ENCODE peak calls at places on chromosome 7, in five cellular contexts. D is stimulated activated CD8-positive, alpha-beta memory T cell treated with anti-CD3 and anti-CD28 coated beads, Interleukin-4, amount 100 ng/mL, for 48 hours; K is NCI-H2029 treated with DMSO at 0.1 percent for 48 hours; W is immature natural killer cell; S is HuH-7.5. N is an unnamed sample.

GRCh38 chr7:95338832-95339231 is 14.5 kb upstream of the PON1 start:
- DNase-seq in W (no peak), K (no peak), D (no peak), S (no peak), N (no peak)

GRCh38 chr7:149558149-149558861 is 60.7 kb upstream of the ZNF746 start:
- DNase-seq in S (no peak), W (no peak), D (no peak), K (no peak), N (peak; percentile 79)

GRCh38 chr7:149692557-149692982 is 80.8 kb downstream of the ZNF467 start:
- DNase-seq in D (no peak), W (no peak), K (no peak), S (no peak), N (no peak)

GRCh38 chr7:69109131-69109740 is 489.0 kb upstream of the AUTS2 start:
- DNase-seq in S (no peak), D (no peak), K (no peak), W (no peak), N (no peak)

GRCh38 chr7:148699024-148699771 is 495 bp downstream of the CUL1 start:
- DNase-seq in S (peak; percentile 19), W (peak; percentile 49), D (peak; percentile 70), K (no peak), N (peak; percentile 64)

GRCh38 chr7:69871886-69872592 is 273.8 kb downstream of the AUTS2 start:
- DNase-seq in K (no peak), D (no peak), W (no peak), S (no peak), N (no peak)

GRCh38 chr7:156947120-156947843 is 2.2 kb upstream of the NOM1 start:
- DNase-seq in W (no peak), D (no peak), S (no peak), K (no peak), N (no peak)

GRCh38 chr7:23105644-23106490 is at the start of gene KLHL7:
- DNase-seq in K (peak; percentile 35), W (peak; percentile 93), D (peak; percentile 98), S (peak; percentile 72), N (peak; percentile 93)

GRCh38 chr7:7808156-7808555 is 89.7 kb upstream of the RPA3 start:
- DNase-seq in K (no peak), D (no peak), W (no peak), S (no peak), N (peak; percentile 21)

GRCh38 chr7:55078465-55079372 is 59.9 kb downstream of the EGFR start:
- DNase-seq in W (no peak), D (no peak), S (peak; percentile 89), K (no peak), N (no peak)

GRCh38 chr7:27160546-27161213 is 4.2 kb upstream of the HOXA7 start:
- DNase-seq in S (peak; percentile 96), W (peak; percentile 82), K (peak; percentile 5), D (peak; percentile 92), N (peak; percentile 69)

GRCh38 chr7:135736586-135737305 is 8.8 kb upstream of the SLC13A4 start:
- DNase-seq in S (no peak), K (no peak), W (no peak), D (no peak), N (no peak)

GRCh38 chr7:12630615-12630884 is 56.9 kb upstream of the ARL4A start:
- DNase-seq in W (no peak), S (no peak), K (no peak), D (no peak), N (no peak)

GRCh38 chr7:100839361-100839760 is 12.0 kb upstream of the EPHB4 start:
- DNase-seq in W (no peak), K (no peak), D (no peak), S (no peak), N (no peak)

GRCh38 chr7:80060218-80060806 is 74.3 kb upstream of the GNAI1 start:
- DNase-seq in S (no peak), K (peak; percentile 44), D (no peak), W (no peak), N (peak; percentile 43)

GRCh38 chr7:1011297-1012003 is 28.5 kb downstream of the CYP2W1 start:
- DNase-seq in S (no peak), D (no peak), W (peak; percentile 78), K (no peak), N (no peak)

GRCh38 chr7:118583651-118584050 is 359.1 kb downstream of the ANKRD7 start:
- DNase-seq in K (no peak), W (no peak), D (no peak), S (no peak), N (no peak)

GRCh38 chr7:125033506-125033905 is 103.9 kb upstream of the POT1 start:
- DNase-seq in W (no peak), S (no peak), K (peak; percentile 88), D (no peak), N (no peak)

GRCh38 chr7:2288986-2289611 is 25.1 kb downstream of the SNX8 start:
- DNase-seq in D (no peak), K (no peak), W (no peak), S (no peak), N (no peak)

GRCh38 chr7:2002561-2003450 is 229.9 kb downstream of the MAD1L1 start:
- DNase-seq in S (no peak), K (no peak), D (no peak), W (no peak), N (no peak)

GRCh38 chr7:151729521-151729921 is 147.4 kb downstream of the PRKAG2 start:
- DNase-seq in S (no peak), D (no peak), K (no peak), W (no peak), N (no peak)

GRCh38 chr7:40640566-40640965 is 505.8 kb downstream of the SUGCT start:
- DNase-seq in K (no peak), W (no peak), D (no peak), S (no peak), N (no peak)

GRCh38 chr7:2873686-2874551 is 29.8 kb upstream of the GNA12 start:
- DNase-seq in S (no peak), K (no peak), D (no peak), W (no peak), N (peak; percentile 99)

GRCh38 chr7:112505495-112505894 is 24.7 kb downstream of the LSMEM1 start:
- DNase-seq in W (no peak), D (no peak), S (no peak), K (no peak), N (no peak)

GRCh38 chr7:36597099-36597773 is 127.1 kb downstream of the AOAH start:
- DNase-seq in D (no peak), K (no peak), S (no peak), W (no peak), N (peak; percentile 87)

GRCh38 chr7:151051108-151051507 is 2.8 kb downstream of the ASIC3 start:
- DNase-seq in S (no peak), D (peak; percentile 62), K (no peak), W (peak; percentile 34), N (peak; percentile 57)

GRCh38 chr7:51256244-51256781 is 60.3 kb downstream of the COBL start:
- DNase-seq in S (no peak), D (no peak), W (no peak), K (no peak), N (no peak)

GRCh38 chr7:1053002-1053411 is 8.7 kb downstream of the GPR146 start:
- DNase-seq in S (no peak), K (no peak), D (no peak), W (no peak), N (no peak)